ENCODE peak calls at places on chromosomes 11 and 22, in ten cellular contexts. W is cardiac muscle cell, S is A549, M is hepatocyte, I is breast epithelium, N is neural progenitor cell, D is OCI-LY7, A is sigmoid colon, C is cardiac fibroblast, V is heart right ventricle. H is an unnamed sample.

GRCh38 chr11:106656646-106657045 is 361.6 kb downstream of the GUCY1A2 start:
- DNase-seq in D (no peak), I (no peak), M (no peak), A (no peak), W (no peak), N (no peak), C (no peak), V (no peak), S (no peak), H (peak)

GRCh38 chr11:44574620-44575287 is 9.3 kb downstream of the CD82 start:
- DNase-seq in A (no peak), S (no peak), D (peak), W (no peak), M (no peak), I (no peak), V (no peak), C (peak), N (no peak), H (peak)

GRCh38 chr22:24420072-24420976 is 7.1 kb upstream of the ADORA2A start:
- DNase-seq in D (no peak), W (no peak), C (no peak), M (no peak), S (no peak), N (peak), I (no peak), V (peak), A (peak), H (no peak)

GRCh38 chr22:42951093-42951710 is 63.7 kb downstream of the PACSIN2 start:
- DNase-seq in W (no peak), N (no peak), V (no peak), C (no peak), D (no peak), A (no peak), I (no peak), M (no peak), S (no peak), H (no peak)

GRCh38 chr11:441043-441417 is 781 bp downstream of the ANO9 start:
- DNase-seq in D (no peak), A (no peak), C (no peak), M (no peak), I (no peak), V (no peak), N (no peak), S (no peak), W (no peak), H (no peak)

GRCh38 chr11:113615098-113615497 is 91.0 kb downstream of the TMPRSS5 start:
- DNase-seq in D (no peak), V (no peak), A (no peak), C (no peak), I (no peak), M (no peak), W (no peak), S (no peak), N (peak), H (no peak)

GRCh38 chr11:95262994-95263764 is 32.2 kb upstream of the SESN3 start:
- DNase-seq in N (no peak), S (no peak), A (no peak), I (no peak), V (no peak), W (no peak), M (no peak), D (no peak), C (no peak), H (no peak)

GRCh38 chr11:66183581-66184048 is 84.8 kb upstream of the RAB1B start:
- DNase-seq in S (no peak), N (no peak), A (no peak), I (no peak), V (no peak), M (no peak), D (peak), C (peak), W (no peak), H (peak)

GRCh38 chr11:65427691-65428577 is 5.3 kb downstream of the NEAT1 start:
- DNase-seq in W (no peak), M (peak), D (peak), S (no peak), N (no peak), V (no peak), A (peak), C (peak), I (peak), H (peak)

GRCh38 chr11:104547996-104548661 is 350.1 kb downstream of the CASP12 start:
- DNase-seq in C (peak), V (no peak), W (no peak), I (no peak), M (no peak), N (no peak), A (no peak), D (no peak), S (no peak), H (peak)

GRCh38 chr22:48414662-48415061 is 1413.0 kb downstream of the BRD1 start:
- DNase-seq in V (no peak), C (no peak), N (no peak), I (peak), M (no peak), S (no peak), A (no peak), D (no peak), W (no peak), H (no peak)

GRCh38 chr11:2929511-2929879 is 275 bp upstream of the PHLDA2 start:
- DNase-seq in V (peak), C (peak), M (peak), N (peak), A (peak), I (peak), S (peak), D (no peak), W (no peak), H (peak)

GRCh38 chr11:72576661-72577060 is 97.6 kb downstream of the PDE2A start:
- DNase-seq in V (no peak), S (no peak), N (no peak), A (no peak), W (no peak), M (no peak), D (no peak), I (no peak), C (no peak), H (no peak)

DNA sequence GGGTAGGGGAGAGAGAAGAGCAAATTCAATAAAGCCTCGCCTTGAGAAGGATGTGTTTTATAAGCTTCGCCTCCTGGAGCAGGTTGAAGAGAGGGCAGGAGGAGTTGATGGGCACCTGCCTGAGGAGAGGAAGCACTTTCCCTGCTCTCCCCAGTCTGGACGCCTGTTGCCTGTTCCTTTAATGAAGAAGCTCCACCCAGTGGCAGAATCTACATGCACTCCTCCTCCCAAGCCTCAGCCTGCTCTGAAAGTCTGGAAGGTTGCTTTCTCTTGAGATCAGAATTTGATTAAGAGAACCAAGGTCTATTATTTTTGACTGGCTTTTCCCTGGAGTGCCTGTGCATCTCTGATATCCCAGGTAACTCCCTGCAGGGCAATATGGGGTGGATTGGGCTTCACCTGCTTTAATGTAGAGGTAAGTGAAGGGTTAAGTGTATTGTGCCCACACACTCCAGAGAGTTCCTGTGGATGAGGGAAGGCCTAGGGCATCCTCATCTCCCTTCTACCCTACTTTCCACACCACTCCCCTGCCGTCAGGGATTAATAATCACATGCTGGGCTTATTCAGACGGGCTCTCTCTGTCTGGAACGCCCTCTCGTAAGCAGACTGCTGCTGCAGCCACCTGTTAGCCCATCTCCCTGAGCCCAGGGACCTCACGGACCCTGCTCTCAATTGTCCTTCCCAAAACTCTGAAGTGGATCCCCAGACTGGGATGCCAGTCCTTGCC is 22.3 kb downstream of the NTM start:
- DNase-seq in A (no peak), I (no peak), C (peak), S (no peak), D (peak), N (peak), M (peak), W (peak), V (no peak), H (peak)
- TF ChIP-seq CTCF in A (no peak), I (no peak), C (no peak), S (no peak), D (peak), N (peak), M (peak), W (peak), V (no peak), H (peak)

DNA sequence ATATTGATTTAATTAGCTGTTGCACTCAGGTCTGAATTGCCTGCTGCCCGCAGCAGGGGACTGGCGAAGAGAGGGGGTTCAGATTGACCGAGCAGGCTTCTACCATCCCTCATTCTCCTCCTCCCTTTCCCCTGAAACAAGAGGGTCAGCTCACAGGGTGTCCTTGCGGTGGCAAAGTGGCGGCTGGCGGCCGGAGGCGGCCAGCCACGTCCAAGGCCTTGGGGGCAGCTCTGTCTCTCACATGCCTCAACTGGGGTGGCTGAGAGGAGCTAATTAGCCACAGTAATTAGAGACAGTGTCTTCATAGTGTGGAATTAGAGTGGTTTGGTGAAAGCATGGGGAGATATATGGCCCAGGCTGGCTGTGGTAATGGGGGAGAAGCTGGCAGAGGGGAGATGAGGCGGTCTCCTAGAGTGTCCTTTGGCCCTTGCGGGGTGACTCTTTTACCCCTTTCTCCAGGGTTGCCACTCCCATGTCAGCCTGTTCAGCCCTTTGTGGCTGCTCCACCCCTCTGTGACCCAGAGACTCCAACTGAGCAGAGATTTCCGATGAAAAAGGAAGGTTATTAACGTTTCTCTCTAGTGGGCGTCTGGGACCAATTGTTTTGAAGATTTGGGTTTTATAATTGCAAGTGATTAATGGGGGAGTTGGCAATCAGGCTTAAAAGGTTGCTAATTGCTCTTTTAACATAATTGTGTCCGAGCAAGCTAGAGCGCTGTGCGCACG is 295.4 kb downstream of the MIAT start:
- DNase-seq in S (no peak), D (no peak), W (no peak), C (no peak), A (no peak), M (no peak), V (no peak), I (no peak), N (peak), H (no peak)
- H3K4me3 ChIP-seq in S (no peak), D (no peak), W (no peak), C (no peak), A (no peak), M (no peak), V (no peak), I (no peak), N (peak), H (no peak)

GRCh38 chr22:31630331-31631329 is 31.4 kb downstream of the PISD start:
- DNase-seq in S (peak), C (peak), D (peak), V (peak), W (peak), A (peak), I (peak), N (peak), M (peak), H (peak)
- TF ChIP-seq CTCF in S (no peak), C (no peak), D (no peak), V (no peak), W (no peak), A (no peak), I (no peak), N (peak), M (no peak), H (no peak)

GRCh38 chr22:32409977-32410376 is 2.1 kb downstream of the RTCB start:
- DNase-seq in W (no peak), M (no peak), S (no peak), V (no peak), I (no peak), D (no peak), C (no peak), N (no peak), A (no peak), H (no peak)
- H3K4me3 ChIP-seq in W (no peak), M (no peak), S (no peak), V (no peak), I (no peak), D (no peak), C (no peak), N (no peak), A (no peak), H (no peak)

H was measured in fibroblast of mammary gland.